ENCODE peak calls at places on chromosomes 2 and 18, in four cellular contexts. I, B, C and D are unnamed samples.

GRCh38 chr18:51279367-51279984 is 82.0 kb upstream of the MEX3C start:
- DNase-seq in B (no peak), C (no peak), I (no peak), D (no peak)

GRCh38 chr2:227033471-227034148 is 130.4 kb downstream of the COL4A4 start:
- DNase-seq in I (peak; percentile 42), C (peak; percentile 76), B (no peak), D (peak; percentile 7)

GRCh38 chr2:21175895-21176646 is 52.3 kb downstream of the TDRD15 start:
- DNase-seq in B (no peak), C (peak; percentile 26), I (peak; percentile 7), D (no peak)

GRCh38 chr2:179184610-179185009 is 80.0 kb downstream of the SESTD1 start:
- DNase-seq in C (no peak), B (no peak), I (no peak), D (no peak)

GRCh38 chr18:35122586-35123224 is 81.5 kb downstream of the MAPRE2 start:
- DNase-seq in B (no peak), I (peak; percentile 46), C (peak; percentile 66), D (no peak)

GRCh38 chr2:164114937-164115336 is 379.1 kb upstream of the FIGN start:
- DNase-seq in I (no peak), C (peak; percentile 40), B (no peak), D (no peak)

GRCh38 chr2:170170281-170171035 is 7.5 kb upstream of the MYO3B start:
- DNase-seq in B (no peak), C (no peak), I (no peak), D (no peak)

GRCh38 chr2:219571311-219572236 is at the start of gene OBSL1:
- DNase-seq in I (peak; percentile 85), C (peak; percentile 91), B (no peak), D (peak; percentile 52)

GRCh38 chr2:30266051-30266621 is 34.8 kb downstream of the LBH start:
- DNase-seq in C (no peak), I (no peak), B (no peak), D (no peak)

GRCh38 chr2:18455256-18455862 is 105.1 kb downstream of the RDH14 start:
- DNase-seq in B (no peak), C (peak; percentile 37), I (no peak), D (no peak)

GRCh38 chr2:172270278-172271079 is 156.9 kb upstream of the ITGA6 start:
- DNase-seq in B (no peak), I (no peak), C (peak; percentile 52), D (no peak)

GRCh38 chr2:127261835-127262234 is 32.1 kb downstream of the ERCC3 start:
- DNase-seq in I (no peak), C (no peak), B (no peak), D (no peak)

GRCh38 chr18:26405190-26405781 is 143.1 kb downstream of the KCTD1 start:
- DNase-seq in C (peak; percentile 48), B (no peak), I (no peak), D (peak; percentile 46)

GRCh38 chr2:212145111-212145510 is 393.5 kb downstream of the ERBB4 start:
- DNase-seq in B (no peak), C (no peak), I (no peak), D (no peak)

GRCh38 chr2:125095826-125096225 is 1070.7 kb downstream of the CNTNAP5 start:
- DNase-seq in B (no peak), C (no peak), I (no peak), D (no peak)

GRCh38 chr2:9547272-9547991 is 8.2 kb downstream of the ADAM17 start:
- DNase-seq in I (no peak), B (no peak), C (no peak), D (no peak)

GRCh38 chr18:31819106-31819924 is 58.6 kb upstream of the SLC25A52 start:
- DNase-seq in I (peak; percentile 22), C (peak; percentile 70), B (no peak), D (no peak)

DNA sequence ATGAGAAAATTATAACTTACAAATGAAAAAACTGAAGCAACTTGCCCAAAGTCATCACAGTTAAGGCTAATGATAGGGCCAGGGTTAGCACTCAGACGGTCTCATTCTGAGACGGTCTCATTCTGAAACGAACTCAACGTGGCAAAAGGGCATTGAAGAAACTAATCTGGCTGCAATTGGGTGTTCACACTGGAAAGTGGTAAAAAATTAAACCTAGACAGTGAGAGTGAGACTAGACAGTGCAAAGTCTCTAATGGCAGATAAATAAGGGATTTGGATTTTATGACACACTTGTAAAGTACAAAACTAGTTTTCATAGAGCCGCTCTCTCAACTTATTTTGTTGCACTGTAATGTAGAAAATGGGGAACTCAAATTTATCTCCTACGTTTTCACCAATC is 9.2 kb downstream of the LRPPRC start:
- DNase-seq in B (no peak), C (no peak), I (no peak), D (no peak)
- H3K27ac ChIP-seq in B (no peak overlapping the region), C (no peak overlapping the region), I (no peak overlapping the region), D (no peak overlapping the region)

GRCh38 chr2:190786404-190787166 is 94.0 kb upstream of the GLS start:
- DNase-seq in C (no peak), I (no peak), B (no peak), D (no peak)
- H3K27ac ChIP-seq in C (no peak overlapping the region), I (no peak overlapping the region), B (no peak overlapping the region), D (no peak overlapping the region)

GRCh38 chr2:37665038-37665437 is 6.4 kb downstream of the CDC42EP3 start:
- DNase-seq in I (no peak), B (no peak), C (no peak), D (no peak)
- H3K27ac ChIP-seq in I (no peak overlapping the region), B (no peak overlapping the region), C (no peak overlapping the region), D (no peak overlapping the region)

GRCh38 chr18:63562284-63562683 is 20.1 kb downstream of the SERPINB12 start:
- DNase-seq in C (no peak), I (no peak), B (no peak), D (no peak)

GRCh38 chr18:63567825-63568224 is 19.3 kb upstream of the SERPINB13 start:
- DNase-seq in B (no peak), C (no peak), I (no peak), D (no peak)

GRCh38 chr18:63564021-63564420 is 21.9 kb downstream of the SERPINB12 start:
- DNase-seq in C (no peak), B (no peak), I (no peak), D (no peak)

GRCh38 chr18:63567276-63567675 is 19.9 kb upstream of the SERPINB13 start:
- DNase-seq in C (no peak), I (no peak), B (no peak), D (no peak)

GRCh38 chr18:63564576-63564975 is 22.4 kb downstream of the SERPINB12 start:
- DNase-seq in I (no peak), B (no peak), C (no peak), D (no peak)
- H3K27ac ChIP-seq in I (no peak overlapping the region), B (no peak overlapping the region), C (no peak overlapping the region), D (no peak overlapping the region)

GRCh38 chr2:69777778-69778089 is 35.8 kb downstream of the ANXA4 start:
- DNase-seq in I (peak; percentile 63), C (no peak), B (no peak), D (no peak)
- H3K27ac ChIP-seq in I (no peak overlapping the region), C (no peak overlapping the region), B (no peak overlapping the region), D (no peak overlapping the region)

DNA sequence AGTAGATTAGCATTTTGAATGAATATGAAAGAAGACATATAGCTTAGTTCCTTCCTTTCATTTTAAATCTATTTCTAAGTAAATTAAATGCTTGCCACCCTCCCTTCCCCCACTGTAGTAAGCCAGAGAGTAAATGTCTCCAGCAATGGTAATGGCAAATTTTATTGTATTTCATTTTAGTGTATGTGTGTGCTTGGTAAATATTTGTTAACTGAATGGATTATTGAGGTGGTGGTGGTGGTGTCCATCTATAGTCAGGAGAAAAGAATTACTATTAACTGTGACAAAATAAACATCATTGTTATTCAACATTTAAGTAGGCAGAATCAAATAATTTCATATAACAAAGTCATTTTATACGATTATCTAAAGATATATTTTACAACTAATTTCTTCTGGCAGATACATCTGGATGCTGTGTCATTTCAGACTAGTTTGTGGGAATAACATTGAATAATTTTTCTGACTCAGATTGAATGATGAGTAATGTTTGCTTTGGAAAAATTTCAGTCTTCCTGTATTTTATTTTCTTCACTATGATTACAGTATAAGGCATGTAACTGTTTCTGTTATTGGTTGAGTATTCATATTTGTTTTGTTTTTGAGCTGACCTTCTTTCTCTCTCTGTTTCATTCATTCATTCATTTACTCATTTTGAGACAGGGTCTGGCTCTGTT is 18.3 kb downstream of the ASXL3 start:
- DNase-seq in B (no peak), I (no peak), C (no peak), D (no peak)
- H3K27ac ChIP-seq in B (no peak overlapping the region), I (no peak overlapping the region), C (no peak overlapping the region), D (no peak overlapping the region)